ENCODE peak calls at places on chromosomes 5 and 9, in eight cellular contexts. One of them, this sample, is unnamed.

GRCh38 chr9:130906727-130907416 is 10.3 kb upstream of the QRFP start:
- ATAC-seq in HepG2: no peak
- ATAC-seq in HCT116: no peak
- ATAC-seq in heart left ventricle: no peak
- ATAC-seq in gastrocnemius medialis: no peak
- ATAC-seq in IMR-90: no peak
- ATAC-seq in GM12878: no peak
- ATAC-seq in right lobe of liver: no peak
- ATAC-seq in this sample: no peak

GRCh38 chr9:34457266-34458012 is 931 bp downstream of the FAM219A start:
- ATAC-seq in IMR-90: peak; percentile 47
- ATAC-seq in heart left ventricle: peak; percentile 77
- ATAC-seq in right lobe of liver: peak; percentile 55
- ATAC-seq in GM12878: no peak
- ATAC-seq in HCT116: peak; percentile 8
- ATAC-seq in gastrocnemius medialis: peak; percentile 52
- ATAC-seq in HepG2: peak; percentile 19
- ATAC-seq in this sample: peak; percentile 37

GRCh38 chr9:133968428-133968827 is 23.7 kb downstream of the VAV2 start:
- ATAC-seq in gastrocnemius medialis: no peak
- ATAC-seq in right lobe of liver: no peak
- ATAC-seq in HCT116: no peak
- ATAC-seq in IMR-90: no peak
- ATAC-seq in GM12878: peak; percentile 87
- ATAC-seq in HepG2: no peak
- ATAC-seq in heart left ventricle: no peak
- ATAC-seq in this sample: no peak

GRCh38 chr5:142293486-142293885 is 31.3 kb downstream of the SPRY4 start:
- ATAC-seq in gastrocnemius medialis: no peak
- ATAC-seq in GM12878: no peak
- ATAC-seq in IMR-90: no peak
- ATAC-seq in HCT116: no peak
- ATAC-seq in right lobe of liver: peak; percentile 58
- ATAC-seq in HepG2: no peak
- ATAC-seq in heart left ventricle: peak; percentile 19
- ATAC-seq in this sample: no peak

GRCh38 chr5:175814676-175815075 is 56.7 kb upstream of the CPLX2 start:
- ATAC-seq in right lobe of liver: no peak
- ATAC-seq in gastrocnemius medialis: no peak
- ATAC-seq in HCT116: peak; percentile 72
- ATAC-seq in IMR-90: peak; percentile 70
- ATAC-seq in GM12878: no peak
- ATAC-seq in HepG2: peak; percentile 52
- ATAC-seq in heart left ventricle: no peak
- ATAC-seq in this sample: no peak

GRCh38 chr5:149857499-149857898 is 87.1 kb downstream of the PDE6A start:
- ATAC-seq in HCT116: no peak
- ATAC-seq in gastrocnemius medialis: peak; percentile 87
- ATAC-seq in right lobe of liver: peak; percentile 87
- ATAC-seq in HepG2: no peak
- ATAC-seq in IMR-90: no peak
- ATAC-seq in GM12878: no peak
- ATAC-seq in heart left ventricle: peak; percentile 94
- ATAC-seq in this sample: peak; percentile 89

GRCh38 chr5:8906303-8906967 is 639.4 kb downstream of the SEMA5A start:
- ATAC-seq in right lobe of liver: no peak
- ATAC-seq in IMR-90: peak; percentile 18
- ATAC-seq in heart left ventricle: no peak
- ATAC-seq in GM12878: no peak
- ATAC-seq in HCT116: no peak
- ATAC-seq in gastrocnemius medialis: no peak
- ATAC-seq in HepG2: no peak
- ATAC-seq in this sample: no peak

GRCh38 chr9:14400658-14400995 is 86.7 kb upstream of the NFIB start:
- ATAC-seq in heart left ventricle: peak; percentile 86
- ATAC-seq in HepG2: peak; percentile 61
- ATAC-seq in right lobe of liver: peak; percentile 71
- ATAC-seq in HCT116: peak; percentile 53
- ATAC-seq in IMR-90: peak; percentile 63
- ATAC-seq in gastrocnemius medialis: peak; percentile 85
- ATAC-seq in GM12878: no peak
- ATAC-seq in this sample: peak; percentile 83

GRCh38 chr5:157216395-157217142 is 35.9 kb downstream of the ITK start:
- ATAC-seq in GM12878: peak; percentile 4
- ATAC-seq in IMR-90: no peak
- ATAC-seq in heart left ventricle: no peak
- ATAC-seq in HCT116: no peak
- ATAC-seq in gastrocnemius medialis: no peak
- ATAC-seq in HepG2: no peak
- ATAC-seq in right lobe of liver: no peak
- ATAC-seq in this sample: no peak

GRCh38 chr5:180670586-180671359 is 21.4 kb upstream of the FLT4 start:
- ATAC-seq in GM12878: peak; percentile 76
- ATAC-seq in HepG2: peak; percentile 60
- ATAC-seq in heart left ventricle: peak; percentile 75
- ATAC-seq in gastrocnemius medialis: no peak
- ATAC-seq in IMR-90: peak; percentile 72
- ATAC-seq in right lobe of liver: peak; percentile 87
- ATAC-seq in HCT116: peak; percentile 89
- ATAC-seq in this sample: no peak

GRCh38 chr5:2691530-2691929 is 59.9 kb downstream of the IRX2 start:
- ATAC-seq in HCT116: no peak
- ATAC-seq in heart left ventricle: no peak
- ATAC-seq in GM12878: no peak
- ATAC-seq in HepG2: no peak
- ATAC-seq in right lobe of liver: no peak
- ATAC-seq in IMR-90: no peak
- ATAC-seq in gastrocnemius medialis: no peak
- ATAC-seq in this sample: no peak

GRCh38 chr5:112417931-112418358 is 1.1 kb downstream of the EPB41L4A start:
- ATAC-seq in gastrocnemius medialis: no peak
- ATAC-seq in heart left ventricle: peak; percentile 43
- ATAC-seq in IMR-90: no peak
- ATAC-seq in right lobe of liver: peak; percentile 57
- ATAC-seq in HCT116: no peak
- ATAC-seq in GM12878: peak; percentile 38
- ATAC-seq in HepG2: no peak
- ATAC-seq in this sample: no peak

GRCh38 chr5:169701910-169702451 is 64.9 kb downstream of the DOCK2 start:
- ATAC-seq in GM12878: no peak
- ATAC-seq in right lobe of liver: peak; percentile 51
- ATAC-seq in HCT116: peak; percentile 61
- ATAC-seq in heart left ventricle: peak; percentile 42
- ATAC-seq in IMR-90: peak; percentile 72
- ATAC-seq in gastrocnemius medialis: no peak
- ATAC-seq in HepG2: peak; percentile 44
- ATAC-seq in this sample: no peak

GRCh38 chr9:112348993-112349333 is 15.5 kb upstream of the PTBP3 start:
- ATAC-seq in GM12878: no peak
- ATAC-seq in right lobe of liver: peak; percentile 27
- ATAC-seq in heart left ventricle: no peak
- ATAC-seq in IMR-90: no peak
- ATAC-seq in HepG2: no peak
- ATAC-seq in gastrocnemius medialis: no peak
- ATAC-seq in HCT116: no peak
- ATAC-seq in this sample: no peak

GRCh38 chr9:83056180-83056579 is 6.8 kb downstream of the RASEF start:
- ATAC-seq in gastrocnemius medialis: no peak
- ATAC-seq in HCT116: no peak
- ATAC-seq in GM12878: no peak
- ATAC-seq in right lobe of liver: no peak
- ATAC-seq in HepG2: no peak
- ATAC-seq in heart left ventricle: no peak
- ATAC-seq in IMR-90: no peak
- ATAC-seq in this sample: no peak

GRCh38 chr9:130289711-130290241 is 24.2 kb downstream of the HMCN2 start:
- ATAC-seq in GM12878: no peak
- ATAC-seq in HCT116: no peak
- ATAC-seq in IMR-90: no peak
- ATAC-seq in right lobe of liver: no peak
- ATAC-seq in HepG2: no peak
- ATAC-seq in gastrocnemius medialis: no peak
- ATAC-seq in heart left ventricle: peak; percentile 4
- ATAC-seq in this sample: no peak

GRCh38 chr5:106843812-106844416 is 826.8 kb downstream of the EFNA5 start:
- ATAC-seq in HepG2: peak; percentile 88
- ATAC-seq in IMR-90: no peak
- ATAC-seq in right lobe of liver: no peak
- ATAC-seq in HCT116: peak; percentile 90
- ATAC-seq in heart left ventricle: no peak
- ATAC-seq in GM12878: peak; percentile 76
- ATAC-seq in gastrocnemius medialis: no peak
- ATAC-seq in this sample: no peak

GRCh38 chr5:121987685-121988073 is 25.9 kb downstream of the SRFBP1 start:
- ATAC-seq in HepG2: peak; percentile 61
- ATAC-seq in HCT116: no peak
- ATAC-seq in IMR-90: peak; percentile 92
- ATAC-seq in right lobe of liver: peak; percentile 38
- ATAC-seq in GM12878: no peak
- ATAC-seq in gastrocnemius medialis: no peak
- ATAC-seq in heart left ventricle: no peak
- ATAC-seq in this sample: no peak
- TF ChIP-seq POLR2A in HepG2: no peak
- TF ChIP-seq POLR2A in HCT116: no peak
- TF ChIP-seq POLR2A in IMR-90: no peak
- TF ChIP-seq POLR2A in right lobe of liver: no peak
- TF ChIP-seq POLR2A in GM12878: no peak
- TF ChIP-seq POLR2A in gastrocnemius medialis: no peak
- TF ChIP-seq POLR2A in heart left ventricle: no peak
- TF ChIP-seq POLR2A in this sample: no peak

GRCh38 chr5:56979968-56980367 is 28.0 kb upstream of the MIER3 start:
- ATAC-seq in gastrocnemius medialis: no peak
- ATAC-seq in heart left ventricle: no peak
- ATAC-seq in HepG2: peak; percentile 80
- ATAC-seq in GM12878: no peak
- ATAC-seq in IMR-90: no peak
- ATAC-seq in right lobe of liver: no peak
- ATAC-seq in HCT116: no peak
- ATAC-seq in this sample: no peak
- TF ChIP-seq POLR2A in gastrocnemius medialis: no peak
- TF ChIP-seq POLR2A in heart left ventricle: no peak
- TF ChIP-seq POLR2A in HepG2: no peak
- TF ChIP-seq POLR2A in GM12878: no peak
- TF ChIP-seq POLR2A in IMR-90: no peak
- TF ChIP-seq POLR2A in right lobe of liver: no peak
- TF ChIP-seq POLR2A in HCT116: no peak
- TF ChIP-seq POLR2A in this sample: no peak

GRCh38 chr5:154446183-154447073 is 631 bp downstream of the SAP30L start:
- ATAC-seq in HepG2: peak; percentile 61
- ATAC-seq in right lobe of liver: peak; percentile 28
- ATAC-seq in GM12878: peak; percentile 26
- ATAC-seq in IMR-90: peak; percentile 45
- ATAC-seq in HCT116: peak; percentile 17
- ATAC-seq in heart left ventricle: no peak
- ATAC-seq in gastrocnemius medialis: peak; percentile 40
- ATAC-seq in this sample: peak; percentile 11

GRCh38 chr5:154444559-154445421 is 1.0 kb upstream of the SAP30L start:
- ATAC-seq in GM12878: peak; percentile 48
- ATAC-seq in HepG2: peak; percentile 64
- ATAC-seq in IMR-90: no peak
- ATAC-seq in heart left ventricle: peak; percentile 23
- ATAC-seq in HCT116: no peak
- ATAC-seq in gastrocnemius medialis: peak; percentile 12
- ATAC-seq in right lobe of liver: peak; percentile 13
- ATAC-seq in this sample: no peak

GRCh38 chr5:154442801-154443200 is 3.0 kb upstream of the SAP30L start:
- ATAC-seq in IMR-90: no peak
- ATAC-seq in heart left ventricle: no peak
- ATAC-seq in HepG2: no peak
- ATAC-seq in HCT116: no peak
- ATAC-seq in GM12878: no peak
- ATAC-seq in right lobe of liver: no peak
- ATAC-seq in gastrocnemius medialis: no peak
- ATAC-seq in this sample: no peak

GRCh38 chr5:154447074-154447725 is 1.4 kb downstream of the SAP30L start:
- ATAC-seq in GM12878: no peak
- ATAC-seq in HCT116: no peak
- ATAC-seq in heart left ventricle: no peak
- ATAC-seq in HepG2: no peak
- ATAC-seq in right lobe of liver: no peak
- ATAC-seq in IMR-90: no peak
- ATAC-seq in gastrocnemius medialis: no peak
- ATAC-seq in this sample: no peak

GRCh38 chr5:154445422-154446182 is at the start of gene SAP30L:
- ATAC-seq in HCT116: peak; percentile 95
- ATAC-seq in HepG2: peak; percentile 93
- ATAC-seq in gastrocnemius medialis: peak; percentile 96
- ATAC-seq in heart left ventricle: peak; percentile 99
- ATAC-seq in right lobe of liver: peak; percentile 97
- ATAC-seq in IMR-90: peak; percentile 93
- ATAC-seq in GM12878: peak; percentile 91
- ATAC-seq in this sample: peak; percentile 99
- TF ChIP-seq POLR2A in HCT116: peak; percentile 81
- TF ChIP-seq POLR2A in HepG2: peak; percentile 82
- TF ChIP-seq POLR2A in gastrocnemius medialis: peak; percentile 83
- TF ChIP-seq POLR2A in heart left ventricle: peak; percentile 97
- TF ChIP-seq POLR2A in right lobe of liver: peak; percentile 85
- TF ChIP-seq POLR2A in IMR-90: peak; percentile 54
- TF ChIP-seq POLR2A in GM12878: peak; percentile 85
- TF ChIP-seq POLR2A in this sample: peak; percentile 68

GRCh38 chr5:72445969-72446368 is 61.2 kb downstream of the ZNF366 start:
- ATAC-seq in heart left ventricle: peak; percentile 63
- ATAC-seq in gastrocnemius medialis: no peak
- ATAC-seq in HCT116: no peak
- ATAC-seq in right lobe of liver: no peak
- ATAC-seq in IMR-90: no peak
- ATAC-seq in HepG2: no peak
- ATAC-seq in GM12878: no peak
- ATAC-seq in this sample: no peak
- TF ChIP-seq POLR2A in heart left ventricle: no peak
- TF ChIP-seq POLR2A in gastrocnemius medialis: no peak
- TF ChIP-seq POLR2A in HCT116: no peak
- TF ChIP-seq POLR2A in right lobe of liver: no peak
- TF ChIP-seq POLR2A in IMR-90: no peak
- TF ChIP-seq POLR2A in HepG2: no peak
- TF ChIP-seq POLR2A in GM12878: no peak
- TF ChIP-seq POLR2A in this sample: no peak

GRCh38 chr5:1490360-1490759 is 33.4 kb downstream of the LPCAT1 start:
- ATAC-seq in IMR-90: no peak
- ATAC-seq in right lobe of liver: no peak
- ATAC-seq in HepG2: no peak
- ATAC-seq in gastrocnemius medialis: no peak
- ATAC-seq in HCT116: no peak
- ATAC-seq in GM12878: peak; percentile 8
- ATAC-seq in heart left ventricle: no peak
- ATAC-seq in this sample: no peak
- TF ChIP-seq POLR2A in IMR-90: no peak
- TF ChIP-seq POLR2A in right lobe of liver: no peak
- TF ChIP-seq POLR2A in HepG2: no peak
- TF ChIP-seq POLR2A in gastrocnemius medialis: no peak
- TF ChIP-seq POLR2A in HCT116: no peak
- TF ChIP-seq POLR2A in GM12878: no peak
- TF ChIP-seq POLR2A in heart left ventricle: no peak
- TF ChIP-seq POLR2A in this sample: no peak

GRCh38 chr5:56908942-56909293 is 478 bp upstream of the SETD9 start:
- ATAC-seq in IMR-90: peak; percentile 38
- ATAC-seq in HepG2: peak; percentile 86
- ATAC-seq in HCT116: peak; percentile 61
- ATAC-seq in gastrocnemius medialis: peak; percentile 60
- ATAC-seq in GM12878: peak; percentile 73
- ATAC-seq in right lobe of liver: peak; percentile 65
- ATAC-seq in heart left ventricle: peak; percentile 69
- ATAC-seq in this sample: peak; percentile 67
- TF ChIP-seq POLR2A in IMR-90: no peak
- TF ChIP-seq POLR2A in HepG2: no peak
- TF ChIP-seq POLR2A in HCT116: no peak
- TF ChIP-seq POLR2A in gastrocnemius medialis: no peak
- TF ChIP-seq POLR2A in GM12878: no peak
- TF ChIP-seq POLR2A in right lobe of liver: no peak
- TF ChIP-seq POLR2A in heart left ventricle: no peak
- TF ChIP-seq POLR2A in this sample: no peak

GRCh38 chr9:37575921-37576721 is at the start of gene FBXO10:
- ATAC-seq in GM12878: peak; percentile 87
- ATAC-seq in gastrocnemius medialis: peak; percentile 71
- ATAC-seq in heart left ventricle: peak; percentile 94
- ATAC-seq in right lobe of liver: peak; percentile 96
- ATAC-seq in IMR-90: peak; percentile 89
- ATAC-seq in HepG2: peak; percentile 93
- ATAC-seq in HCT116: no peak
- ATAC-seq in this sample: peak; percentile 95
- TF ChIP-seq POLR2A in GM12878: peak; percentile 74
- TF ChIP-seq POLR2A in gastrocnemius medialis: peak; percentile 96
- TF ChIP-seq POLR2A in heart left ventricle: peak; percentile 64
- TF ChIP-seq POLR2A in right lobe of liver: peak; percentile 79
- TF ChIP-seq POLR2A in IMR-90: peak; percentile 87
- TF ChIP-seq POLR2A in HepG2: peak; percentile 17
- TF ChIP-seq POLR2A in HCT116: no peak
- TF ChIP-seq POLR2A in this sample: peak; percentile 71

This sample was measured in gastroesophageal sphincter.